ENCODE peak calls at places on chromosomes 5 and 9, in five cellular contexts. D is K562, I is A549, C is HepG2, X is GM12878. V is an unnamed sample.

GRCh38 chr5:141839015-141839513 is 39.1 kb downstream of the PCDH1 start:
- DNase-seq in D (no peak), I (no peak), C (no peak), X (no peak), V (peak; percentile 81)

GRCh38 chr9:81112638-81113037 is 576.7 kb downstream of the TLE1 start:
- DNase-seq in D (no peak), I (no peak), C (no peak), X (no peak), V (no peak)

GRCh38 chr9:136840877-136841645 is 1.2 kb upstream of the AJM1 start:
- DNase-seq in D (no peak), I (peak; percentile 75), C (peak; percentile 73), X (no peak), V (no peak)

GRCh38 chr9:38079410-38080105 is 10.5 kb upstream of the SHB start:
- DNase-seq in D (no peak), I (no peak), C (no peak), X (no peak), V (no peak)

GRCh38 chr9:36714161-36714560 is 141.5 kb downstream of the MELK start:
- DNase-seq in D (no peak), I (no peak), C (no peak), X (no peak), V (no peak)

GRCh38 chr9:108885643-108886348 is 23.7 kb downstream of the ACTL7A start:
- DNase-seq in D (peak; percentile 52), I (peak; percentile 71), C (peak; percentile 100), X (peak; percentile 81), V (no peak)

GRCh38 chr9:22169732-22170131 is 160.6 kb upstream of the CDKN2B start:
- DNase-seq in D (no peak), I (no peak), C (no peak), X (no peak), V (no peak)

GRCh38 chr9:15485836-15486678 is 24.7 kb downstream of the PSIP1 start:
- DNase-seq in D (no peak), I (peak; percentile 21), C (peak; percentile 27), X (no peak), V (no peak)

GRCh38 chr5:78007232-78007631 is 231.1 kb upstream of the TBCA start:
- DNase-seq in D (no peak), I (no peak), C (no peak), X (no peak), V (no peak)

GRCh38 chr5:81779125-81779934 is 28.4 kb upstream of the SSBP2 start:
- DNase-seq in D (no peak), I (no peak), C (no peak), X (peak; percentile 23), V (no peak)

GRCh38 chr5:8628521-8628920 is 759.6 kb downstream of the MTRR start:
- DNase-seq in D (no peak), I (no peak), C (no peak), X (no peak), V (no peak)

GRCh38 chr9:78029601-78030552 is 1.7 kb downstream of the GNAQ start:
- DNase-seq in D (no peak), I (peak; percentile 23), C (no peak), X (no peak), V (no peak)

GRCh38 chr5:62343428-62343827 is 37.4 kb downstream of the KIF2A start:
- DNase-seq in D (no peak), I (no peak), C (no peak), X (no peak), V (no peak)

GRCh38 chr5:114305402-114306207 is 56.3 kb upstream of the KCNN2 start:
- DNase-seq in D (no peak), I (peak; percentile 6), C (peak; percentile 1), X (no peak), V (no peak)

GRCh38 chr5:134508521-134509195 is 16.8 kb upstream of the JADE2 start:
- DNase-seq in D (no peak), I (no peak), C (no peak), X (no peak), V (no peak)

GRCh38 chr5:56543431-56544385 is 271.6 kb upstream of the MAP3K1 start:
- DNase-seq in D (no peak), I (peak; percentile 7), C (no peak), X (no peak), V (no peak)

GRCh38 chr9:92934321-92934720 is 13.0 kb upstream of the FGD3 start:
- DNase-seq in D (peak; percentile 52), I (peak; percentile 37), C (no peak), X (no peak), V (no peak)

GRCh38 chr5:111083323-111083722 is 8.8 kb upstream of the WDR36 start:
- DNase-seq in D (no peak), I (no peak), C (no peak), X (no peak), V (no peak)

GRCh38 chr9:2526071-2526862 is 95.3 kb upstream of the VLDLR start:
- DNase-seq in D (no peak), I (no peak), C (no peak), X (no peak), V (no peak)

GRCh38 chr5:159582756-159583523 is 252.7 kb upstream of the IL12B start:
- DNase-seq in D (no peak), I (peak; percentile 55), C (no peak), X (no peak), V (no peak)

DNA sequence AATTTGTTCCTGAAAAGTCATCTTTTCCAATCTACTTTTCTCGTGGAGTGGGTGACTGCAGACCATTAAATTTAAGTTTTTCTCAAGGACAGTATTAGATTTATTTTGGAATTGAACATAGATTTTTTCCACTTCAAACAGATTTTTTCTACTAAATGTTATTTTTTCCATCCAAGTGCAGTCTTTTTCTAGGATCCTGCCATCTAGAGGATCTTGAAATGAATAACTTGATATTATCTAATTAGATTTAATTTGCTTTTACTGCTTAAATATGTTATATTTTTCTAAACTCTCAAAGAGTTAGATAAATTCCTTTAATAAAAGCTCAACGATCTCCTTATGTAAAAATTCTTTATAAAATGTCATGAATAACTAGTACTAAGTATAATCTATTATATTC is 136.9 kb upstream of the PRR16 start:
- DNase-seq in D (no peak), I (no peak), C (no peak), X (no peak), V (no peak)
- TF ChIP-seq CTCF in D (no peak), I (no peak), C (no peak), X (no peak), V (no peak)

GRCh38 chr9:83299094-83299493 is 236.2 kb upstream of the RASEF start:
- DNase-seq in D (no peak), I (no peak), C (no peak), X (no peak), V (no peak)

GRCh38 chr9:83291196-83291595 is 228.3 kb upstream of the RASEF start:
- DNase-seq in D (no peak), I (no peak), C (no peak), X (no peak), V (no peak)

GRCh38 chr9:83296123-83296522 is 233.2 kb upstream of the RASEF start:
- DNase-seq in D (no peak), I (no peak), C (no peak), X (no peak), V (no peak)

GRCh38 chr9:83299556-83299955 is 236.6 kb upstream of the RASEF start:
- DNase-seq in D (no peak), I (peak; percentile 31), C (no peak), X (no peak), V (no peak)

GRCh38 chr9:83294816-83295215 is 231.9 kb upstream of the RASEF start:
- DNase-seq in D (no peak), I (no peak), C (no peak), X (no peak), V (no peak)
- TF ChIP-seq ESRRA in D (no peak), I (no peak), C (no peak), X (no peak), V (no peak)

GRCh38 chr9:74742792-74743389 is 144.8 kb downstream of the TRPM6 start:
- DNase-seq in D (peak; percentile 8), I (peak; percentile 33), C (peak; percentile 2), X (no peak), V (peak; percentile 43)
- TF ChIP-seq CTCF in D (peak; percentile 34), I (peak; percentile 66), C (peak; percentile 64), X (peak; percentile 62), V (peak; percentile 57)

GRCh38 chr9:18018661-18019060 is 439.8 kb downstream of the SH3GL2 start:
- DNase-seq in D (no peak), I (no peak), C (no peak), X (no peak), V (no peak)

GRCh38 chr9:18018241-18018640 is 439.4 kb downstream of the SH3GL2 start:
- DNase-seq in D (no peak), I (no peak), C (no peak), X (no peak), V (no peak)

GRCh38 chr9:18020254-18020745 is 441.4 kb downstream of the SH3GL2 start:
- DNase-seq in D (no peak), I (no peak), C (no peak), X (no peak), V (no peak)

GRCh38 chr9:18023332-18023731 is 444.5 kb downstream of the SH3GL2 start:
- DNase-seq in D (no peak), I (no peak), C (no peak), X (no peak), V (no peak)
- TF ChIP-seq ESRRA in D (no peak), I (no peak), C (no peak), X (no peak), V (no peak)

GRCh38 chr9:133788819-133789733 is 50.9 kb upstream of the SARDH start:
- DNase-seq in D (no peak), I (no peak), C (peak; percentile 80), X (no peak), V (no peak)
- TF ChIP-seq CTCF in D (no peak), I (no peak), C (peak; percentile 82), X (no peak), V (no peak)